ENCODE peak calls at places on chromosome 9, in four cellular contexts. D, W, B and O are unnamed samples. For H3K4me1, the result is how much of the 10 kb centered on the place peaks cover.

GRCh38 chr9:11933926-11934325 is 759.3 kb upstream of the TYRP1 start:
- DNase-seq in D (no peak), W (peak), B (no peak), O (no peak)

GRCh38 chr9:91211414-91211813 is 150.3 kb downstream of the AUH start:
- DNase-seq in D (no peak), W (no peak), B (no peak), O (no peak)

GRCh38 chr9:34382054-34382453 is 5.4 kb upstream of the MYORG start:
- DNase-seq in D (no peak), W (no peak), B (no peak), O (no peak)

GRCh38 chr9:123643518-123643917 is 286.4 kb downstream of the DENND1A start:
- DNase-seq in D (no peak), W (no peak), B (no peak), O (no peak)

GRCh38 chr9:77513457-77513856 is 134.7 kb downstream of the GNA14 start:
- DNase-seq in D (no peak), W (no peak), B (no peak), O (no peak)

GRCh38 chr9:135242406-135242805 is 154.9 kb downstream of the OLFM1 start:
- DNase-seq in D (no peak), W (no peak), B (peak), O (no peak)

GRCh38 chr9:87193925-87194380 is 246.6 kb upstream of the GAS1 start:
- DNase-seq in D (no peak), W (peak), B (no peak), O (no peak)

GRCh38 chr9:16651445-16651964 is 219.0 kb downstream of the BNC2 start:
- DNase-seq in D (no peak), W (no peak), B (no peak), O (no peak)

GRCh38 chr9:135045264-135046155 is 42.0 kb upstream of the OLFM1 start:
- DNase-seq in D (no peak), W (no peak), B (peak), O (no peak)

GRCh38 chr9:87950765-87951488 is 23.4 kb downstream of the CDK20 start:
- DNase-seq in D (no peak), W (peak), B (no peak), O (no peak)

GRCh38 chr9:14027114-14027812 is 286.7 kb downstream of the NFIB start:
- DNase-seq in D (no peak), W (no peak), B (peak), O (no peak)

GRCh38 chr9:128473104-128473503 is 17.3 kb downstream of the ODF2 start:
- DNase-seq in D (no peak), W (no peak), B (no peak), O (no peak)

GRCh38 chr9:128007566-128008138 is 26.9 kb upstream of the EEIG1 start:
- DNase-seq in D (peak), W (peak), B (no peak), O (no peak)

GRCh38 chr9:121394292-121394691 is 24.2 kb upstream of the STOM start:
- DNase-seq in D (no peak), W (no peak), B (no peak), O (no peak)

GRCh38 chr9:86511614-86512360 is 157.6 kb upstream of the TUT7 start:
- DNase-seq in D (no peak), W (no peak), B (no peak), O (no peak)

GRCh38 chr9:109518621-109519335 is 20.7 kb upstream of the PTPN3 start:
- DNase-seq in D (no peak), W (no peak), B (no peak), O (no peak)

GRCh38 chr9:69197687-69198086 is 23.6 kb downstream of the TJP2 start:
- DNase-seq in D (no peak), W (no peak), B (no peak), O (no peak)

GRCh38 chr9:134378901-134379338 is 52.7 kb downstream of the RXRA start:
- DNase-seq in D (no peak), W (peak), B (peak), O (no peak)

GRCh38 chr9:126915281-126915816 is 767 bp downstream of the RALGPS1 start:
- DNase-seq in D (no peak), W (no peak), B (peak), O (no peak)

GRCh38 chr9:116337015-116337414 is 183.4 kb downstream of the PAPPA start:
- DNase-seq in D (no peak), W (peak), B (no peak), O (no peak)

GRCh38 chr9:83154821-83155220 is 91.9 kb upstream of the RASEF start:
- DNase-seq in D (no peak), W (peak), B (no peak), O (no peak)

GRCh38 chr9:3664044-3664443 is 138.2 kb upstream of the RFX3 start:
- DNase-seq in D (no peak), W (peak), B (no peak), O (no peak)

GRCh38 chr9:4262735-4263141 is 37.1 kb downstream of the GLIS3 start:
- DNase-seq in D (no peak), W (peak), B (no peak), O (no peak)

GRCh38 chr9:133304477-133305377 is 29.7 kb upstream of the ABO start:
- DNase-seq in D (no peak), W (no peak), B (no peak), O (no peak)

GRCh38 chr9:108834959-108835696 is 20.7 kb downstream of the ACTL7B start:
- DNase-seq in D (no peak), W (no peak), B (no peak), O (no peak)

GRCh38 chr9:87959916-87960581 is 14.3 kb downstream of the CDK20 start:
- DNase-seq in D (no peak), W (peak), B (no peak), O (no peak)

GRCh38 chr9:79053613-79054012 is 518.2 kb upstream of the TLE4 start:
- DNase-seq in D (no peak), W (peak), B (no peak), O (no peak)

GRCh38 chr9:88322906-88323566 is 65.2 kb upstream of the SPIN1 start:
- DNase-seq in D (no peak), W (peak), B (peak), O (no peak)

GRCh38 chr9:86354048-86354881 is at the start of gene TUT7:
- DNase-seq in D (peak), W (peak), B (peak), O (peak)

GRCh38 chr9:20558609-20559016 is 63.7 kb downstream of the MLLT3 start:
- DNase-seq in D (no peak), W (peak), B (no peak), O (no peak)

GRCh38 chr9:121278535-121279169 is 10.7 kb downstream of the GSN start:
- DNase-seq in D (no peak), W (peak), B (peak), O (peak)

GRCh38 chr9:109830587-109830986 is 50.6 kb downstream of the PALM2AKAP2 start:
- DNase-seq in D (no peak), W (no peak), B (no peak), O (no peak)

GRCh38 chr9:107999011-107999410 is 509.4 kb upstream of the KLF4 start:
- DNase-seq in D (no peak), W (no peak), B (no peak), O (no peak)

GRCh38 chr9:100457517-100457916 is 15.4 kb upstream of the TMEFF1 start:
- DNase-seq in D (no peak), W (no peak), B (no peak), O (no peak)

GRCh38 chr9:100452894-100453293 is 20.1 kb upstream of the TMEFF1 start:
- DNase-seq in D (no peak), W (no peak), B (no peak), O (no peak)

GRCh38 chr9:100459963-100460362 is 13.0 kb upstream of the TMEFF1 start:
- DNase-seq in D (no peak), W (no peak), B (no peak), O (no peak)

GRCh38 chr9:100455470-100455869 is 17.5 kb upstream of the TMEFF1 start:
- DNase-seq in D (no peak), W (peak), B (no peak), O (no peak)
- H3K4me3 ChIP-seq in D (no peak), W (no peak), B (no peak), O (no peak)

GRCh38 chr9:131677445-131678180 is 62.3 kb downstream of the RAPGEF1 start:
- DNase-seq in D (no peak), W (peak), B (no peak), O (no peak)

GRCh38 chr9:131674425-131675421 is 65.2 kb downstream of the RAPGEF1 start:
- DNase-seq in D (no peak), W (no peak), B (no peak), O (no peak)

GRCh38 chr9:131675437-131676022 is 64.3 kb downstream of the RAPGEF1 start:
- DNase-seq in D (no peak), W (no peak), B (no peak), O (no peak)

GRCh38 chr9:131677051-131677444 is 62.8 kb downstream of the RAPGEF1 start:
- DNase-seq in D (no peak), W (peak), B (no peak), O (no peak)

GRCh38 chr9:131676431-131676972 is 63.4 kb downstream of the RAPGEF1 start:
- DNase-seq in D (no peak), W (no peak), B (no peak), O (no peak)
- H3K4me1 ChIP-seq in D (half or more), W (under half), B (half or more), O (half or more)

GRCh38 chr9:95134457-95134881 is 183.0 kb downstream of the FANCC start:
- DNase-seq in D (no peak), W (no peak), B (peak), O (no peak)
- TF ChIP-seq CTCF in D (no peak), W (no peak), B (no peak), O (no peak)

GRCh38 chr9:93750045-93750444 is 173.7 kb downstream of the PHF2 start:
- DNase-seq in D (no peak), W (no peak), B (no peak), O (no peak)
- H3K4me3 ChIP-seq in D (no peak), W (no peak), B (no peak), O (no peak)